ENCODE peak calls at places on chromosomes 12 and 14, in nine cellular contexts. One of them, this sample, is unnamed. For H3K4me1, the result is how much of the 10 kb centered on the place peaks cover.

GRCh38 chr14:22689186-22689585 is 45.0 kb upstream of the OR6J1 start:
- DNase-seq in aorta: no peak
- DNase-seq in upper lobe of left lung: no peak
- DNase-seq in A549: no peak
- DNase-seq in psoas muscle: no peak
- DNase-seq in mesenchymal stem cell: peak
- DNase-seq in GM23338: no peak
- DNase-seq in tibial nerve: no peak
- DNase-seq in prostate gland: no peak
- DNase-seq in this sample: no peak

GRCh38 chr14:100780646-100781355 is 45.1 kb upstream of the MEG3 start:
- DNase-seq in upper lobe of left lung: peak
- DNase-seq in A549: no peak
- DNase-seq in GM23338: no peak
- DNase-seq in aorta: no peak
- DNase-seq in prostate gland: no peak
- DNase-seq in tibial nerve: no peak
- DNase-seq in mesenchymal stem cell: no peak
- DNase-seq in psoas muscle: peak
- DNase-seq in this sample: no peak

GRCh38 chr12:112450725-112451124 is 32.0 kb downstream of the PTPN11 start:
- DNase-seq in A549: no peak
- DNase-seq in GM23338: no peak
- DNase-seq in upper lobe of left lung: no peak
- DNase-seq in psoas muscle: no peak
- DNase-seq in prostate gland: no peak
- DNase-seq in aorta: no peak
- DNase-seq in mesenchymal stem cell: no peak
- DNase-seq in tibial nerve: no peak
- DNase-seq in this sample: no peak

GRCh38 chr14:64296561-64296960 is 2.4 kb upstream of the ESR2 start:
- DNase-seq in tibial nerve: no peak
- DNase-seq in psoas muscle: no peak
- DNase-seq in GM23338: no peak
- DNase-seq in prostate gland: no peak
- DNase-seq in aorta: no peak
- DNase-seq in A549: no peak
- DNase-seq in upper lobe of left lung: no peak
- DNase-seq in mesenchymal stem cell: peak
- DNase-seq in this sample: no peak

GRCh38 chr12:63068857-63069442 is 82.1 kb downstream of the AVPR1A start:
- DNase-seq in prostate gland: peak
- DNase-seq in mesenchymal stem cell: peak
- DNase-seq in aorta: no peak
- DNase-seq in psoas muscle: no peak
- DNase-seq in upper lobe of left lung: no peak
- DNase-seq in A549: peak
- DNase-seq in GM23338: peak
- DNase-seq in tibial nerve: no peak
- DNase-seq in this sample: no peak

GRCh38 chr12:4280351-4281163 is 7.0 kb downstream of the CCND2 start:
- DNase-seq in prostate gland: no peak
- DNase-seq in upper lobe of left lung: no peak
- DNase-seq in mesenchymal stem cell: no peak
- DNase-seq in aorta: no peak
- DNase-seq in psoas muscle: no peak
- DNase-seq in A549: no peak
- DNase-seq in tibial nerve: peak
- DNase-seq in GM23338: no peak
- DNase-seq in this sample: no peak

GRCh38 chr14:96631621-96632362 is 129.6 kb downstream of the PAPOLA start:
- DNase-seq in tibial nerve: no peak
- DNase-seq in mesenchymal stem cell: no peak
- DNase-seq in psoas muscle: no peak
- DNase-seq in aorta: no peak
- DNase-seq in upper lobe of left lung: no peak
- DNase-seq in GM23338: no peak
- DNase-seq in prostate gland: no peak
- DNase-seq in A549: no peak
- DNase-seq in this sample: no peak

GRCh38 chr14:35368139-35368460 is 36.4 kb downstream of the NFKBIA start:
- DNase-seq in mesenchymal stem cell: no peak
- DNase-seq in upper lobe of left lung: no peak
- DNase-seq in psoas muscle: no peak
- DNase-seq in aorta: no peak
- DNase-seq in GM23338: no peak
- DNase-seq in prostate gland: no peak
- DNase-seq in A549: no peak
- DNase-seq in tibial nerve: no peak
- DNase-seq in this sample: no peak

GRCh38 chr12:44847888-44848770 is 28.0 kb downstream of the NELL2 start:
- DNase-seq in tibial nerve: no peak
- DNase-seq in mesenchymal stem cell: no peak
- DNase-seq in GM23338: no peak
- DNase-seq in upper lobe of left lung: no peak
- DNase-seq in psoas muscle: no peak
- DNase-seq in aorta: no peak
- DNase-seq in A549: no peak
- DNase-seq in prostate gland: no peak
- DNase-seq in this sample: peak

DNA sequence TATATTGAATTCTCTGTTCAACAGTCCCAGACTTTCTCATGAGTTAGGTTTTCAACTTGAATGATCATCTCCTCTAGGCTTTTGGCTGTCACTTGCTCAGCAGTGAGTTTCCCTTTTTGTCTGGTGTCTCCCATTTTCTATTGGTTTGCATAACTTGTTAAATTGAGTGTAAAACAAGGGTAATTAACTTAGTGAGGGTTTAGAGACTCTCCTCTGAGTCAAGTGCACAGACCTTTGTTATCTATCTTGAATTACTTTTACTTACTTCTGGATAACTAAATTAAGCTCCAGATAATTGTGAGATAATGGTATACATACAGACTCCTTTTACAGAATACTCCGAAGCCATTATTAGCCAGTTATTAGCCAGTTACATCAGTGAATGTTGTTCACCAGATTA is 22.0 kb downstream of the MLXIP start:
- DNase-seq in prostate gland: no peak
- DNase-seq in psoas muscle: no peak
- DNase-seq in upper lobe of left lung: no peak
- DNase-seq in aorta: no peak
- DNase-seq in A549: no peak
- DNase-seq in mesenchymal stem cell: no peak
- DNase-seq in tibial nerve: no peak
- DNase-seq in GM23338: no peak
- DNase-seq in this sample: no peak
- H3K4me1 ChIP-seq in prostate gland: under half
- H3K4me1 ChIP-seq in psoas muscle: half or more
- H3K4me1 ChIP-seq in upper lobe of left lung: half or more
- H3K4me1 ChIP-seq in aorta: under half
- H3K4me1 ChIP-seq in A549: half or more
- H3K4me1 ChIP-seq in mesenchymal stem cell: under half
- H3K4me1 ChIP-seq in tibial nerve: under half
- H3K4me1 ChIP-seq in GM23338: under half
- H3K4me1 ChIP-seq in this sample: half or more

DNA sequence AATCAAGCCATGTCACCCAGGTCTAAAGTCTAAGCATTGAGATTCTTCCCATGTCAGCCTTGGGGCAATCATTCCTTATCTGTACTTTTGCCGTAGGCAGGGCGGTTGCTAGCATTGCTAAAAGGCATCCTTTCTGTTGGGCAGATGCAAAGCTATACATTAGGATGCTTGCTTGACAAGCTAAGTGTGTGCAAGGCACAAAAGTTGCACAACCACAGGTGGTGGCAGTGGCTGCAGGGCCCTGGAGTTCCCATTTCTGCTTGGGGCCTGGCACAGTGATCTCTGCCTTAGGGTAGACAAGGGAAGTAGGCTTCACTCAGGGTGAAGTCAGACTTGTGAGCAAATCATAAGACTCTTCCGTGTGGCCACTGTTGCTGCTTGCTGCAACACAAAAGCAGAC is 12.5 kb upstream of the GALNT6 start:
- DNase-seq in psoas muscle: no peak
- DNase-seq in mesenchymal stem cell: no peak
- DNase-seq in GM23338: no peak
- DNase-seq in tibial nerve: no peak
- DNase-seq in upper lobe of left lung: peak
- DNase-seq in A549: no peak
- DNase-seq in aorta: peak
- DNase-seq in prostate gland: no peak
- DNase-seq in this sample: no peak
- H3K27ac ChIP-seq in psoas muscle: no peak
- H3K27ac ChIP-seq in mesenchymal stem cell: no peak
- H3K27ac ChIP-seq in GM23338: no peak
- H3K27ac ChIP-seq in tibial nerve: no peak
- H3K27ac ChIP-seq in upper lobe of left lung: no peak
- H3K27ac ChIP-seq in A549: no peak
- H3K27ac ChIP-seq in aorta: no peak
- H3K27ac ChIP-seq in prostate gland: no peak
- H3K27ac ChIP-seq in this sample: no peak

GRCh38 chr12:130114952-130115351 is 47.3 kb upstream of the FZD10 start:
- DNase-seq in A549: no peak
- DNase-seq in upper lobe of left lung: no peak
- DNase-seq in aorta: no peak
- DNase-seq in tibial nerve: no peak
- DNase-seq in mesenchymal stem cell: no peak
- DNase-seq in GM23338: no peak
- DNase-seq in psoas muscle: no peak
- DNase-seq in prostate gland: no peak
- DNase-seq in this sample: no peak
- H3K4me1 ChIP-seq in A549: under half
- H3K4me1 ChIP-seq in upper lobe of left lung: under half
- H3K4me1 ChIP-seq in aorta: under half
- H3K4me1 ChIP-seq in tibial nerve: under half
- H3K4me1 ChIP-seq in mesenchymal stem cell: under half
- H3K4me1 ChIP-seq in GM23338: under half
- H3K4me1 ChIP-seq in psoas muscle: under half
- H3K4me1 ChIP-seq in prostate gland: under half
- H3K4me1 ChIP-seq in this sample: under half

GRCh38 chr14:97710726-97711125 is 913.5 kb downstream of the VRK1 start:
- DNase-seq in prostate gland: no peak
- DNase-seq in psoas muscle: no peak
- DNase-seq in GM23338: no peak
- DNase-seq in mesenchymal stem cell: no peak
- DNase-seq in aorta: no peak
- DNase-seq in tibial nerve: no peak
- DNase-seq in A549: no peak
- DNase-seq in upper lobe of left lung: no peak
- DNase-seq in this sample: no peak

GRCh38 chr14:97712471-97712870 is 915.3 kb downstream of the VRK1 start:
- DNase-seq in aorta: no peak
- DNase-seq in psoas muscle: no peak
- DNase-seq in upper lobe of left lung: no peak
- DNase-seq in A549: no peak
- DNase-seq in tibial nerve: no peak
- DNase-seq in mesenchymal stem cell: no peak
- DNase-seq in prostate gland: no peak
- DNase-seq in GM23338: no peak
- DNase-seq in this sample: no peak

GRCh38 chr14:97707603-97708002 is 910.4 kb downstream of the VRK1 start:
- DNase-seq in GM23338: no peak
- DNase-seq in prostate gland: no peak
- DNase-seq in A549: no peak
- DNase-seq in mesenchymal stem cell: no peak
- DNase-seq in tibial nerve: no peak
- DNase-seq in psoas muscle: no peak
- DNase-seq in aorta: no peak
- DNase-seq in upper lobe of left lung: no peak
- DNase-seq in this sample: no peak

GRCh38 chr14:97706814-97707213 is 909.6 kb downstream of the VRK1 start:
- DNase-seq in aorta: no peak
- DNase-seq in psoas muscle: no peak
- DNase-seq in mesenchymal stem cell: no peak
- DNase-seq in tibial nerve: no peak
- DNase-seq in prostate gland: no peak
- DNase-seq in GM23338: no peak
- DNase-seq in A549: no peak
- DNase-seq in upper lobe of left lung: no peak
- DNase-seq in this sample: no peak

DNA sequence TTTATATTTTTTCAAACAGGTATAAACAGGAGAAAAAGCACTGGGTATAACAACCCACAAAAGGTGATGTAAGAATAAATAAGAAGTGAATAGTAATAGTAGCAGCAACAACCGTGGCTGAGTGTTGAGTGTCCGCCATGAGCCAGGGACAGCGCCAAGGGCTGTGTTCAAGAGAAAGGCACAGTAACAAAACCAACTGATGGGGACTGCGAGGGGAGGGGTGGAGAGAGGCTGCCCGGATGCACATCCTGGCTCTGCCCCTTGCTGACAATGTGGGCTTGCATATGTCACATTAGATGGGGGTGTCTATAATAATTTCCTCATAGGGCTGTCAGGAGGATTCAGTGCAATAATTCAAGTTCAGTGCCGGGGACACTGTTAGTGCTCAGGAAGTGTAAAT is 912.4 kb downstream of the VRK1 start:
- DNase-seq in aorta: no peak
- DNase-seq in tibial nerve: no peak
- DNase-seq in A549: no peak
- DNase-seq in GM23338: no peak
- DNase-seq in psoas muscle: no peak
- DNase-seq in prostate gland: no peak
- DNase-seq in mesenchymal stem cell: no peak
- DNase-seq in upper lobe of left lung: peak
- DNase-seq in this sample: peak
- H3K27ac ChIP-seq in aorta: no peak
- H3K27ac ChIP-seq in tibial nerve: no peak
- H3K27ac ChIP-seq in A549: no peak
- H3K27ac ChIP-seq in GM23338: no peak
- H3K27ac ChIP-seq in psoas muscle: no peak
- H3K27ac ChIP-seq in prostate gland: no peak
- H3K27ac ChIP-seq in mesenchymal stem cell: no peak
- H3K27ac ChIP-seq in upper lobe of left lung: no peak
- H3K27ac ChIP-seq in this sample: peak

GRCh38 chr12:11813422-11813813 is 163.9 kb downstream of the ETV6 start:
- DNase-seq in tibial nerve: no peak
- DNase-seq in aorta: no peak
- DNase-seq in psoas muscle: no peak
- DNase-seq in A549: no peak
- DNase-seq in mesenchymal stem cell: no peak
- DNase-seq in prostate gland: no peak
- DNase-seq in upper lobe of left lung: no peak
- DNase-seq in GM23338: peak
- DNase-seq in this sample: no peak
- H3K4me1 ChIP-seq in tibial nerve: half or more
- H3K4me1 ChIP-seq in aorta: under half
- H3K4me1 ChIP-seq in psoas muscle: under half
- H3K4me1 ChIP-seq in A549: under half
- H3K4me1 ChIP-seq in mesenchymal stem cell: under half
- H3K4me1 ChIP-seq in prostate gland: under half
- H3K4me1 ChIP-seq in upper lobe of left lung: under half
- H3K4me1 ChIP-seq in GM23338: under half
- H3K4me1 ChIP-seq in this sample: under half